ENCODE peak calls at places on chromosomes 13 and 19, in eight cellular contexts. L is thoracic aorta, U is neural progenitor cell, V is tibial artery, Z is foreskin fibroblast, G is astrocyte of the spinal cord, Y is AG04450, C is AG09319. B is an unnamed sample.

GRCh38 chr13:44866512-44866911 is 122.8 kb downstream of the NUFIP1 start:
- DNase-seq in U (no peak), G (no peak), V (no peak), Z (no peak), L (no peak), C (no peak), Y (no peak), B (no peak)

GRCh38 chr19:29576043-29576442 is 30.0 kb upstream of the POP4 start:
- DNase-seq in V (no peak), L (no peak), C (no peak), Z (no peak), Y (no peak), G (no peak), U (no peak), B (no peak)

GRCh38 chr19:53254451-53255341 is at the start of gene ZNF677:
- DNase-seq in G (peak; percentile 86), Y (peak; percentile 41), U (peak; percentile 83), Z (peak; percentile 91), V (peak; percentile 90), C (peak; percentile 58), L (peak; percentile 48), B (peak; percentile 51)

GRCh38 chr13:99378985-99379734 is 72.0 kb upstream of the GPR183 start:
- DNase-seq in Y (no peak), G (no peak), C (no peak), Z (no peak), L (no peak), V (no peak), U (no peak), B (no peak)

GRCh38 chr13:31882794-31883193 is 143.5 kb downstream of the RXFP2 start:
- DNase-seq in L (no peak), Y (no peak), V (no peak), U (no peak), C (no peak), G (no peak), Z (no peak), B (no peak)

GRCh38 chr19:52415711-52416110 is 13.2 kb upstream of the ZNF534 start:
- DNase-seq in G (no peak), L (no peak), Z (no peak), U (no peak), C (no peak), V (no peak), Y (no peak), B (no peak)

GRCh38 chr19:7507884-7508283 is 8.0 kb upstream of the ZNF358 start:
- DNase-seq in Y (peak; percentile 37), U (peak; percentile 73), V (peak; percentile 82), G (peak; percentile 86), C (peak; percentile 40), L (peak; percentile 69), Z (peak; percentile 85), B (no peak)

GRCh38 chr13:105821337-105821736 is 714.1 kb downstream of the EFNB2 start:
- DNase-seq in Z (no peak), V (no peak), C (no peak), G (no peak), L (no peak), Y (no peak), U (no peak), B (no peak)

GRCh38 chr19:58037927-58038687 is 4.3 kb downstream of the ZSCAN1 start:
- DNase-seq in C (no peak), U (peak; percentile 69), V (no peak), Z (no peak), L (no peak), G (no peak), Y (no peak), B (no peak)

GRCh38 chr13:75541287-75541686 is 3.6 kb upstream of the COMMD6 start:
- DNase-seq in L (no peak), Y (no peak), U (no peak), Z (no peak), G (no peak), V (no peak), C (no peak), B (no peak)

GRCh38 chr19:40365613-40366401 is 17.3 kb downstream of the PLD3 start:
- DNase-seq in Z (peak; percentile 57), Y (peak; percentile 39), L (no peak), C (peak; percentile 14), V (peak; percentile 55), U (peak; percentile 91), G (peak; percentile 71), B (peak; percentile 93)

GRCh38 chr13:38866649-38867048 is 124.0 kb downstream of the STOML3 start:
- DNase-seq in G (no peak), L (no peak), Y (no peak), Z (no peak), C (no peak), U (no peak), V (no peak), B (no peak)

GRCh38 chr13:32736648-32737047 is 150.4 kb downstream of the PDS5B start:
- DNase-seq in Y (no peak), L (no peak), G (no peak), Z (no peak), U (no peak), C (no peak), V (no peak), B (no peak)

GRCh38 chr19:56671613-56671994 is at the start of gene ZNF835:
- DNase-seq in Z (peak; percentile 2), L (peak; percentile 60), G (peak; percentile 17), V (peak; percentile 88), C (no peak), Y (no peak), U (no peak), B (peak; percentile 31)
- TF ChIP-seq CTCF in Z (no peak), L (peak; percentile 46), G (peak; percentile 2), V (peak; percentile 31), C (no peak), Y (no peak), U (no peak), B (no peak)

DNA sequence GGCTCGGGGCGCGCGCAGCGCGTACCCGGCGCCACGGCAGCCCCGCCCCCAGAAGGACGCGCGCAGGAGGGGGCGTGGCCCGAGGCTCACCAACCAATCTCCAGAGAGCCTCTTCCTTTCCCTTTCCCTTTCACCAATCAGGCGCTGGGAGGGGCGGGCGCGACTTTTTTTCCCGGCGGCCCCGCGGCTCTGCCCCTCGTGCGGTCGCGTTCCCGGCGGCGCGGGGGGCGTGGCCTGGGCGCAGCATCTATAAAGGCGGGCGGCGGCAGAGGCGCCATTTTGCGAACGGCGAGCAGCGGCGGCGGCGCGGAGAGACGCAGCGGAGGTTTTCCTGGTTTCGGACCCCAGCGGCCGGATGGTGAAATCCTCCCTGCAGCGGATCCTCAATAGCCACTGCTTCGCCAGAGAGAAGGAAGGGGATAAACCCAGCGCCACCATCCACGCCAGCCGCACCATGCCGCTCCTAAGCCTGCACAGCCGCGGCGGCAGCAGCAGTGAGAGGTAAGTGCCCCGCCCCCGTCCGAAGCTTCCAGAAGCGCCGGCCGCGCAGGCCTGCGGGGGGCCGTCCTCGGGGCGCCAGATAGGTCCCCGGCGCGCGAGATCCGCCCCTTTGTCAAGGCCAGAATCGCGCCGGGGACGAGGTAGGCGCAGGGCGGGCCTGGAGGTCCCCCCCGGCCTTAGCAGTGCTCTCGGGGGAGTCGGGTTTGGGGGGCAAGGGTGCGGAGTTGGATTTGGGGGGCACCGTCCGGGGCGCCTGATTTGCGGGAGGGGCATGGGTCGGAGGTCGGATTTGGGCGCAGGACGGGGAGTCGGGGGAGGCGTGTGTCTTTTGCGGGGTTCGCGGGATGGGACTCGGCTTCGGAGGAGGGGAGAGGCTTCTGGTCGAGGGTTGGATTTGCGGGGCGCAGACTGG is 12.5 kb downstream of the PEAK3 start:
- DNase-seq in L (peak; percentile 88), G (peak; percentile 97), C (peak; percentile 93), Z (peak; percentile 95), V (peak; percentile 97), Y (peak; percentile 89), U (peak; percentile 98), B (peak; percentile 100)
- TF ChIP-seq CTCF in L (no peak), G (no peak), C (no peak), Z (no peak), V (peak; percentile 47), Y (peak; percentile 7), U (no peak), B (no peak)

GRCh38 chr13:95301135-95301946 is at the start of gene ABCC4:
- DNase-seq in Y (peak; percentile 27), G (peak; percentile 68), Z (peak; percentile 83), V (peak; percentile 37), C (no peak), L (no peak), U (peak; percentile 91), B (peak; percentile 90)
- TF ChIP-seq CTCF in Y (no peak), G (no peak), Z (no peak), V (no peak), C (no peak), L (no peak), U (no peak), B (no peak)

DNA sequence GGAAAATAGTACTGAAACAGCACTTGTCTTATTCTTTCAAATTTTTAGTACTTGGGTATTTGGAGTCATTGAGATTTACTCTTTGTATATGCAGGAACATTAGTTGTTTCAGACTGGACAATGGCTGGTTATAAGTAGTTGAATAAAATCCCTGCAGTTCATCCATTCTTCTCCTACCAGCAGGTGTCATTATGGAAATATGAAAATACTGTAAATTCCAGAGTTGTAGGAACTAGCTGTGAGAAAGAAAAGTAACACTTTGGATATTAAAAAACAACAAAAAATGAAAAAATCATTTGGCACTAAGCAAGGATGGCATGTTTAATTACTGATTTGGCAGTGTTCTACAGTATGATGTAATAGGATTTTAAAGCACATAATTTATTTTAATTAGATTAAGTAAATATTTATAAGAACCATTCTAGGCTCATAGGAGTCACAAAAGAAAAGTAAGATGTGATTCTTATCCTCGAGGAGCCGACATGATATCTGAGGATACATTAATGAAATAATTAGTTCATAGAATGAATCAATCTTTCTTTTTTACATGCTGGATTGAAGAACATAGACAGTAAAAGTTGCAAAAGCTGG is 155.3 kb downstream of the KCNRG start:
- DNase-seq in U (no peak), V (no peak), G (peak; percentile 46), L (no peak), Y (no peak), Z (no peak), C (no peak), B (no peak)
- TF ChIP-seq CTCF in U (no peak), V (peak; percentile 43), G (peak; percentile 31), L (peak; percentile 36), Y (peak; percentile 46), Z (peak; percentile 46), C (peak; percentile 37), B (no peak)

GRCh38 chr13:110830800-110831371 is 84.0 kb downstream of the ANKRD10 start:
- DNase-seq in V (no peak), G (no peak), U (no peak), L (no peak), C (no peak), Y (no peak), Z (no peak), B (no peak)

GRCh38 chr13:110829486-110829885 is 85.4 kb downstream of the ANKRD10 start:
- DNase-seq in Z (no peak), G (no peak), C (no peak), L (no peak), Y (no peak), U (no peak), V (no peak), B (no peak)

GRCh38 chr13:110830331-110830730 is 84.5 kb downstream of the ANKRD10 start:
- DNase-seq in G (no peak), U (no peak), C (no peak), V (no peak), Z (no peak), L (no peak), Y (no peak), B (no peak)

GRCh38 chr13:110826861-110827672 is 87.8 kb downstream of the ANKRD10 start:
- DNase-seq in Z (no peak), Y (no peak), C (no peak), V (no peak), U (no peak), G (no peak), L (no peak), B (no peak)

GRCh38 chr13:110828705-110829104 is 86.2 kb downstream of the ANKRD10 start:
- DNase-seq in U (no peak), L (no peak), G (no peak), Z (no peak), V (no peak), C (no peak), Y (no peak), B (no peak)
- TF ChIP-seq CTCF in U (no peak), L (no peak), G (no peak), Z (no peak), V (no peak), C (no peak), Y (no peak), B (no peak)

B was measured in GM10248.